ENCODE peak calls at places on chromosomes 12 and 14, in ten cellular contexts. J is omental fat pad; Z is EH; X is H7; F is islet precursor cell; V is EL; Q is heart left ventricle; G is MCF 10A; K is right lobe of liver; I is activated effector memory CD4-positive, alpha-beta T cell treated with anti-CD3 and anti-CD28 coated beads, Interleukin-2, amount 50 U/mL, for 16 hours. N is an unnamed sample.

GRCh38 chr12:31386364-31386777 is 60.4 kb upstream of the SINHCAF start:
- DNase-seq in I (peak; percentile 19), J (no peak), F (peak; percentile 90), K (no peak), V (no peak), G (no peak), Q (no peak), Z (no peak), X (peak; percentile 82), N (no peak)

GRCh38 chr14:57634335-57634734 is 140.7 kb upstream of the CCDC198 start:
- DNase-seq in Z (no peak), V (no peak), X (no peak), J (no peak), G (no peak), F (no peak), I (no peak), Q (no peak), K (no peak), N (no peak)

GRCh38 chr14:86124328-86124727 is 594.4 kb downstream of the FLRT2 start:
- DNase-seq in J (no peak), I (no peak), K (no peak), Q (no peak), V (no peak), G (no peak), F (no peak), Z (no peak), X (no peak), N (no peak)

GRCh38 chr14:79568566-79568965 is 642.7 kb downstream of the DIO2 start:
- DNase-seq in Z (peak; percentile 32), Q (no peak), F (no peak), J (no peak), X (no peak), G (no peak), V (peak; percentile 14), K (no peak), I (no peak), N (no peak)

GRCh38 chr14:23248601-23249000 is 10.9 kb downstream of the RNF212B start:
- DNase-seq in X (no peak), Q (no peak), J (no peak), Z (peak; percentile 28), V (no peak), K (no peak), G (no peak), I (no peak), F (no peak), N (no peak)

GRCh38 chr12:124457287-124458219 is 109.9 kb downstream of the NCOR2 start:
- DNase-seq in Z (peak; percentile 91), J (peak; percentile 66), Q (peak; percentile 77), I (peak; percentile 84), G (no peak), X (no peak), F (no peak), V (peak; percentile 87), K (no peak), N (peak; percentile 87)

GRCh38 chr14:62694075-62694474 is 351.2 kb downstream of the KCNH5 start:
- DNase-seq in V (peak; percentile 7), F (no peak), Z (peak; percentile 2), G (peak; percentile 63), Q (no peak), X (no peak), K (no peak), J (no peak), I (no peak), N (no peak)

GRCh38 chr14:53520529-53520928 is 367.4 kb upstream of the DDHD1 start:
- DNase-seq in G (no peak), X (no peak), J (no peak), I (no peak), F (no peak), K (no peak), V (no peak), Z (no peak), Q (no peak), N (no peak)

GRCh38 chr12:88889326-88890110 is 309.2 kb upstream of the KITLG start:
- DNase-seq in F (no peak), J (no peak), V (peak; percentile 41), G (peak; percentile 62), Z (peak; percentile 35), K (no peak), X (no peak), Q (no peak), I (no peak), N (no peak)

GRCh38 chr12:120710805-120711296 is 593 bp downstream of the UNC119B start:
- DNase-seq in Z (peak; percentile 35), G (peak; percentile 17), I (peak; percentile 70), X (peak; percentile 79), Q (no peak), F (peak; percentile 71), K (no peak), J (no peak), V (no peak), N (no peak)

GRCh38 chr14:51022769-51023168 is 72.1 kb downstream of the TRIM9 start:
- DNase-seq in Q (no peak), I (no peak), J (no peak), Z (no peak), X (no peak), F (no peak), K (no peak), G (no peak), V (no peak), N (no peak)

GRCh38 chr14:55102141-55102547 is 26.9 kb upstream of the LGALS3 start:
- DNase-seq in J (no peak), V (peak; percentile 98), I (peak; percentile 77), F (peak; percentile 85), Q (peak; percentile 74), G (peak; percentile 95), Z (peak; percentile 98), K (peak; percentile 79), X (peak; percentile 63), N (peak; percentile 92)

GRCh38 chr14:92931681-92932447 is 8.9 kb downstream of the CHGA start:
- DNase-seq in Q (no peak), I (no peak), J (no peak), X (no peak), K (no peak), V (no peak), F (no peak), Z (no peak), G (no peak), N (no peak)

GRCh38 chr12:128940974-128941373 is 87.7 kb downstream of the GLT1D1 start:
- DNase-seq in F (no peak), J (no peak), G (no peak), Q (no peak), X (no peak), I (no peak), V (no peak), K (no peak), Z (no peak), N (no peak)

GRCh38 chr14:50955373-50956043 is 11.2 kb upstream of the PYGL start:
- DNase-seq in J (no peak), I (no peak), V (peak; percentile 96), Q (no peak), G (peak; percentile 98), Z (peak; percentile 98), F (peak; percentile 98), K (peak; percentile 71), X (peak; percentile 76), N (peak; percentile 52)

GRCh38 chr14:74528886-74529285 is 35.3 kb downstream of the ISCA2 start:
- DNase-seq in J (no peak), X (no peak), I (no peak), V (no peak), G (no peak), K (no peak), F (no peak), Z (no peak), Q (no peak), N (no peak)

GRCh38 chr12:7434670-7435069 is 9.3 kb downstream of the CD163L1 start:
- DNase-seq in X (no peak), G (no peak), F (no peak), J (no peak), Q (no peak), K (no peak), Z (no peak), V (no peak), I (no peak), N (no peak)

GRCh38 chr12:128914908-128915563 is 61.8 kb downstream of the GLT1D1 start:
- DNase-seq in X (no peak), I (no peak), Z (no peak), K (no peak), F (no peak), V (no peak), Q (no peak), J (no peak), G (no peak), N (no peak)

GRCh38 chr12:6653342-6653741 is 6.1 kb upstream of the ACRBP start:
- DNase-seq in Z (no peak), Q (no peak), I (no peak), F (no peak), X (no peak), J (no peak), V (no peak), K (no peak), G (no peak), N (no peak)

GRCh38 chr14:69152181-69152943 is 557 bp downstream of the DCAF5 start:
- DNase-seq in Z (peak; percentile 55), F (peak; percentile 54), X (peak; percentile 77), V (peak; percentile 42), I (no peak), G (peak; percentile 58), Q (peak; percentile 32), K (peak; percentile 46), J (no peak), N (no peak)

GRCh38 chr14:65637780-65638179 is 225.2 kb downstream of the FUT8 start:
- DNase-seq in X (no peak), Z (no peak), K (no peak), F (peak; percentile 54), G (peak; percentile 82), I (peak; percentile 64), J (no peak), Q (no peak), V (peak; percentile 8), N (no peak)

GRCh38 chr14:99389171-99389826 is 91.4 kb downstream of the SETD3 start:
- DNase-seq in K (no peak), J (peak; percentile 59), I (peak; percentile 81), G (peak; percentile 60), Q (no peak), Z (peak; percentile 49), X (peak; percentile 96), V (peak; percentile 55), F (peak; percentile 78), N (no peak)

GRCh38 chr12:107130830-107131760 is 37.7 kb upstream of the CRY1 start:
- DNase-seq in Q (no peak), K (no peak), X (no peak), I (no peak), V (no peak), J (no peak), F (peak; percentile 81), Z (no peak), G (no peak), N (no peak)

GRCh38 chr14:80996049-80996901 is 40.9 kb downstream of the TSHR start:
- DNase-seq in F (peak; percentile 57), V (peak; percentile 73), Q (peak; percentile 26), J (no peak), Z (peak; percentile 77), G (peak; percentile 86), K (peak; percentile 50), X (peak; percentile 22), I (no peak), N (no peak)

GRCh38 chr14:97977711-97978261 is 1180.6 kb downstream of the VRK1 start:
- DNase-seq in X (peak; percentile 34), I (peak; percentile 91), Q (peak; percentile 77), V (no peak), G (peak; percentile 96), K (peak; percentile 66), Z (no peak), J (peak; percentile 39), F (no peak), N (peak; percentile 85)

GRCh38 chr12:10331642-10332239 is 24.1 kb downstream of the KLRD1 start:
- DNase-seq in J (no peak), X (peak; percentile 48), F (no peak), K (no peak), I (no peak), Q (no peak), Z (peak; percentile 66), V (peak; percentile 48), G (peak; percentile 72), N (no peak)

GRCh38 chr12:64099430-64099829 is 122.7 kb downstream of the KICS2 start:
- DNase-seq in Q (peak; percentile 47), F (no peak), X (no peak), K (no peak), I (no peak), Z (peak; percentile 92), J (no peak), V (peak; percentile 95), G (peak; percentile 85), N (peak; percentile 55)

GRCh38 chr12:79373896-79374499 is 316.8 kb downstream of the PAWR start:
- DNase-seq in G (peak; percentile 49), Z (peak; percentile 34), I (no peak), Q (no peak), J (no peak), V (peak; percentile 36), K (no peak), F (peak; percentile 72), X (peak; percentile 71), N (no peak)